ENCODE peak calls at places on chromosomes 16 and 17, in nine cellular contexts. U is neural crest cell, Z is thoracic aorta, I is fibroblast of villous mesenchyme, V is H9, D is ovary, P is A549, S is heart right ventricle, Y is upper lobe of left lung. R is an unnamed sample.

GRCh38 chr16:67305216-67306071 is 21.1 kb downstream of the KCTD19 start:
- DNase-seq in I (no peak), Y (no peak), U (no peak), S (no peak), D (no peak), V (no peak), P (no peak), Z (no peak), R (no peak)

GRCh38 chr16:78289368-78289767 is 189.9 kb downstream of the WWOX start:
- DNase-seq in V (no peak), S (no peak), D (no peak), Y (no peak), Z (no peak), P (no peak), U (no peak), I (no peak), R (no peak)

GRCh38 chr16:31141489-31142108 is 6.1 kb upstream of the PRSS8 start:
- DNase-seq in Z (no peak), Y (peak), V (peak), I (no peak), U (no peak), D (peak), P (no peak), S (no peak), R (no peak)

GRCh38 chr17:55086635-55087058 is 118.1 kb downstream of the STXBP4 start:
- DNase-seq in I (peak), Z (no peak), P (no peak), V (no peak), D (no peak), S (no peak), Y (no peak), U (no peak), R (no peak)

GRCh38 chr16:46918905-46919792 is 35.0 kb downstream of the GPT2 start:
- DNase-seq in D (no peak), Y (no peak), I (no peak), P (no peak), V (no peak), Z (no peak), U (peak), S (no peak), R (peak)

GRCh38 chr17:63697341-63698286 is 2.3 kb downstream of the LIMD2 start:
- DNase-seq in D (peak), S (peak), Y (peak), P (peak), Z (no peak), V (peak), I (peak), U (no peak), R (peak)

GRCh38 chr17:60077226-60077625 is 1.5 kb downstream of the HEATR6 start:
- DNase-seq in Y (no peak), U (no peak), I (peak), D (no peak), V (no peak), S (no peak), P (no peak), Z (no peak), R (no peak)

GRCh38 chr17:55152236-55152635 is 112.5 kb upstream of the HLF start:
- DNase-seq in S (no peak), V (no peak), D (no peak), Z (no peak), U (no peak), I (peak), Y (no peak), P (no peak), R (no peak)

GRCh38 chr16:10984509-10984908 is 40.1 kb downstream of the CLEC16A start:
- DNase-seq in I (peak), U (no peak), D (no peak), V (no peak), S (no peak), Y (no peak), Z (no peak), P (no peak), R (no peak)

GRCh38 chr17:66574123-66574522 is 260.8 kb upstream of the CACNG5 start:
- DNase-seq in S (no peak), I (no peak), D (no peak), Z (no peak), U (no peak), Y (no peak), V (peak), P (no peak), R (no peak)

DNA sequence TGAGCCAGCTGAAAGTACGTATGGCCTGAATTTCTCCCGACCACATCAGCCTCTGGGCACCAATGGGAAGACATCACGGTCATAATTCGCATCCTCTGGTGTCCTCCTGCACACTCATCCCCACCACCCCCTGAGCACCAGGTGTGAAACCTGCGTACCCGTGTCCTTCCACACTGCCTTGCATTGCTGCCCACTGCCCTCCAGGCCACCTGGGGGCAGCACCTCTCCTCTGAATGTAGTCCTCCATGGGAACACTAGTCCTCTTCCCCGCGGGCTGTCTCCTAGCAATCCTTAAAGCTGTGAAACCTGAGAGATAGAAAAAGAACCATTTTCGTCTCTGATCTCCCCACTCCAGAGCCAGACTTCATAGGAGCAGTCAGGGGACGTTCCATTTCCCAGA is 125.5 kb downstream of the ZNF18 start:
- DNase-seq in U (no peak), V (no peak), I (no peak), P (no peak), Z (no peak), S (no peak), D (no peak), Y (no peak), R (no peak)
- TF ChIP-seq CTCF in U (no peak), V (peak), I (no peak), P (no peak), Z (no peak), S (no peak), D (no peak), Y (no peak), R (no peak)

DNA sequence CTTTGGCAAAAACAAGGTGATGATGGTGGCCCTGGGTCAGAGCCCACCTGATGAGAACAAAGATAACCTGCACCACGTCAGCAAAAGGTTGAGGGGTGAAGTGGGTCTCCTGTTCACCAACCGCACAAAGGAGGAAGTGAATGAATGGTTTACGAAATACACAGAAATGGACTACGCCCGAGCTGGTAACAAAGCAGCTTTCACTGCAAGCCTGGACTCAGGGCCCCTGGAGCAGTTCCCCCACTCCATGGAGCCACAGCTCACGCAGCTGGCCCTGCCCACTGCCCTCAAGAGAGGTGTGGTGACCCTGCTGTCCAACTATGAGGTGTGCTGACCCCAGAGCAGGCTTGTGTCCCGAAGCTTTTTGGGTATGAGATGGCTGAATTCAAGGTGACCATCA is 29.7 kb upstream of the DLX4 start:
- DNase-seq in V (no peak), P (no peak), S (no peak), Z (no peak), I (no peak), U (no peak), Y (no peak), D (no peak), R (no peak)
- TF ChIP-seq CTCF in V (no peak), P (no peak), S (no peak), Z (no peak), I (no peak), U (no peak), Y (no peak), D (no peak), R (no peak)

GRCh38 chr17:48642843-48643696 is 16.9 kb upstream of the HOXB9 start:
- DNase-seq in Y (no peak), V (no peak), D (no peak), S (no peak), P (no peak), I (no peak), Z (no peak), U (no peak), R (no peak)

GRCh38 chr17:48639982-48640857 is 14.1 kb upstream of the HOXB9 start:
- DNase-seq in Y (no peak), P (no peak), Z (no peak), I (no peak), D (no peak), V (no peak), S (no peak), U (no peak), R (no peak)

GRCh38 chr17:48642059-48642842 is 16.1 kb upstream of the HOXB9 start:
- DNase-seq in V (peak), D (no peak), Y (peak), S (no peak), P (peak), U (no peak), I (no peak), Z (no peak), R (peak)

GRCh38 chr17:48640858-48641180 is 14.7 kb upstream of the HOXB9 start:
- DNase-seq in V (no peak), U (no peak), P (no peak), D (no peak), I (no peak), Y (no peak), S (no peak), Z (no peak), R (no peak)

GRCh38 chr17:48641541-48642058 is 15.4 kb upstream of the HOXB9 start:
- DNase-seq in Z (no peak), P (no peak), I (no peak), Y (no peak), S (no peak), D (no peak), V (no peak), U (no peak), R (no peak)
- TF ChIP-seq CTCF in Z (no peak), P (no peak), I (no peak), Y (no peak), S (no peak), D (no peak), V (peak), U (no peak), R (no peak)

DNA sequence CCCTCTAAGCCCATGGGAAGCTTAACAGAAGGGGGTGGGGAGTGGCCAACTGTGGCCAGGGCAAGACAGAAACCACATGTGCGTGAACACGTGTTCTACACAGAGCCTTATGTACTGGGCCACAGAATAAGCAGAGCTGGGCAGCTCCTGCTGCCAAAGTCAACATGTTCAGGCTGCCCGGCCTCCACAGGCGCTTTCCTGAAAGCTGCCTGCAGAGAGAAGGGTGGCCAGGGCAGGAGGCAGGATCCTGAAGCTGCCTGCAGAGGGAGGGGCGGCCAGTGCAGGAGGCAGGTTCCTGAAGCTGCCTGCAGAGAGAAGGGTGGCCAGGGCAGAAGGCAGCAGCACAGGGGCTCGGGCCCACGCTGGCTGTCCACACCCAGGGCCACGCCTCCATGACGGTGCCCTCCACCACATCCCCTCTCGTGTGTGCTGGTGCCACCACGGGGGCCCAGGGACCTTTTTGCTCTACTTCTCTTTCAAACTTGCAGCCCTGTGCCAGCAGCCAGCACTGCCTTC is 79.5 kb downstream of the ANKRD11 start:
- DNase-seq in Z (peak), V (no peak), U (no peak), S (peak), Y (no peak), P (no peak), D (peak), I (peak), R (peak)
- TF ChIP-seq CTCF in Z (no peak), V (no peak), U (no peak), S (no peak), Y (no peak), P (no peak), D (no peak), I (peak), R (no peak)

DNA sequence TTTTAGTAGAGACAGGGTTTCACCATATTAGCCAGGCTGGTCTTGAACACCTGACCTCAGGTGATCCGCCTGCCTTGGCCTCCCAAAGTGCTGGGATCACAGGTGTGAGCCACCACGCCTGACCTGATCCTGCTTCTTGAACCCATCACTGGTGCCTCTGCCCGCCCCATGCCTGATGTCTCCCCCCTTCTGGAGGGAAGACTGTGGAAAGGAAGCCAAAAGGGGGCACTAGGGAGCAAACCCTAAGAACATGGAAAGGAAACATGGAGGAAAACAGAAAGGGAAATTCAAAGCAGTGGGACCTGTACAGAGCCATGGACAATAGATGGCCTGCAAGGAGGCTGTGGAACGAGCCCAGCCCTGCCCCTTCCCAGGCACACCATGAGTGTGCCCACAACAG is 31.1 kb upstream of the FASN start:
- DNase-seq in I (no peak), P (no peak), S (no peak), Y (no peak), U (no peak), Z (no peak), V (no peak), D (no peak), R (no peak)
- TF ChIP-seq CTCF in I (peak), P (no peak), S (no peak), Y (no peak), U (no peak), Z (no peak), V (peak), D (no peak), R (no peak)

GRCh38 chr16:26802965-26803364 is 263.8 kb upstream of the C16orf82 start:
- DNase-seq in U (no peak), D (no peak), I (no peak), Y (no peak), Z (no peak), S (no peak), V (no peak), P (no peak), R (no peak)
- TF ChIP-seq CTCF in U (no peak), D (no peak), I (no peak), Y (no peak), Z (no peak), S (no peak), V (no peak), P (no peak), R (no peak)

GRCh38 chr16:4766875-4767628 is at the start of gene ZNF500:
- DNase-seq in Y (peak), I (peak), V (peak), D (peak), P (peak), U (peak), S (peak), Z (peak), R (peak)
- TF ChIP-seq CTCF in Y (peak), I (no peak), V (no peak), D (no peak), P (no peak), U (no peak), S (peak), Z (no peak), R (no peak)